ENCODE peak calls at places on chromosomes 1 and 21, in seven cellular contexts. P is astrocyte, U is WTC11, M is lung, A is tibial nerve, E is GM23338, Z is MCF 10A. W is an unnamed sample.

GRCh38 chr1:218828125-218828650 is 345.5 kb upstream of the LYPLAL1 start:
- DNase-seq in U (no peak), P (no peak), A (no peak), E (no peak), M (no peak), Z (no peak), W (no peak)

GRCh38 chr1:110519125-110519810 is at the start of gene KCNA10:
- DNase-seq in M (no peak), Z (no peak), P (no peak), U (no peak), E (no peak), A (no peak), W (peak)

GRCh38 chr1:173341307-173341706 is 134.2 kb upstream of the TNFSF4 start:
- DNase-seq in U (no peak), E (no peak), P (peak), A (no peak), Z (peak), M (no peak), W (peak)

GRCh38 chr1:80417651-80418050 is 1383.1 kb upstream of the ADGRL2 start:
- DNase-seq in P (peak), M (no peak), Z (peak), E (no peak), A (no peak), U (no peak), W (peak)

GRCh38 chr1:89523597-89524368 is 846 bp upstream of the LRRC8B start:
- DNase-seq in M (no peak), P (peak), E (peak), Z (peak), A (no peak), U (peak), W (peak)

GRCh38 chr1:224897928-224898327 is 31.5 kb upstream of the DNAH14 start:
- DNase-seq in U (no peak), M (no peak), P (no peak), E (no peak), Z (no peak), A (no peak), W (no peak)

GRCh38 chr21:30434033-30434631 is 4.1 kb downstream of the KRTAP13-4 start:
- DNase-seq in A (no peak), U (peak), P (no peak), M (no peak), E (peak), Z (peak), W (peak)

GRCh38 chr21:42524341-42525227 is 10.9 kb downstream of the SLC37A1 start:
- DNase-seq in A (peak), M (peak), U (peak), Z (no peak), P (peak), E (peak), W (peak)

DNA sequence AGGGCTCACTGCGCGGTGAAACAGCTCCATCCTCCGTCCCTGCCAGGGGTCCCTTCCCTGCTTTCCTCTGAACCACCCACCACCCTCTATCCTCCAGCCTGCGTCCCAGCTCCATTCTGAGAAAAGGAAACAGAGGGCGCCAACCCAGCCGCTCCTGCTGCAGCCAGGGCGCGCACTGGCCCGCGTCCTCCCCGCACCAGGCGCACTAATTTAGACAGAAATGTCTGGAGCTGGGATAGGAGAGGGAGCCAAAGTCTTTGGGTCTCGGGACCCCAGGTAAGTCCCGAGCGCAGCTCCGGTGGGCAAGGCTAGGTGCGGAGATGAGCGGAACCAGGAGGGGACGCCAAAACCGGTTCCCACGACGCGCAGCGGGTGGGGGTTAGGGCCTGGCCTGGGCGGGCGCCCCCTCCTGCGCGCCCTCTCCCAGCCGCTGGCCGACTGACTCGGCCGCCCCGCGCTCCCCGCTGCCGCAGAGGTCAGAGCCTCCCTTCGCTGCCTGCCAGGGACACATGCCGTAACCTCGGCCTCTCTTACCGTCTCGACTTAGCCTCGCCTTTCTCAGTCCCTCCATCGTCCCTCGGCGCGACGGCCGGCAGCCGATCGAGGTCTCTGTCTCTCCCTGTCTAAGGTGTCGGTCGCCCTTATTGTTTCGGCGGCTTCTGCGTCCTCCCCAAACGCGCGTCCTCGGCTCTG is 2.0 kb downstream of the CAMK2N1 start:
- DNase-seq in P (peak), A (no peak), U (peak), M (no peak), Z (peak), E (peak), W (no peak)
- TF ChIP-seq CTCF in P (no peak), A (no peak), U (no peak), M (no peak), Z (no peak), E (no peak), W (peak)

DNA sequence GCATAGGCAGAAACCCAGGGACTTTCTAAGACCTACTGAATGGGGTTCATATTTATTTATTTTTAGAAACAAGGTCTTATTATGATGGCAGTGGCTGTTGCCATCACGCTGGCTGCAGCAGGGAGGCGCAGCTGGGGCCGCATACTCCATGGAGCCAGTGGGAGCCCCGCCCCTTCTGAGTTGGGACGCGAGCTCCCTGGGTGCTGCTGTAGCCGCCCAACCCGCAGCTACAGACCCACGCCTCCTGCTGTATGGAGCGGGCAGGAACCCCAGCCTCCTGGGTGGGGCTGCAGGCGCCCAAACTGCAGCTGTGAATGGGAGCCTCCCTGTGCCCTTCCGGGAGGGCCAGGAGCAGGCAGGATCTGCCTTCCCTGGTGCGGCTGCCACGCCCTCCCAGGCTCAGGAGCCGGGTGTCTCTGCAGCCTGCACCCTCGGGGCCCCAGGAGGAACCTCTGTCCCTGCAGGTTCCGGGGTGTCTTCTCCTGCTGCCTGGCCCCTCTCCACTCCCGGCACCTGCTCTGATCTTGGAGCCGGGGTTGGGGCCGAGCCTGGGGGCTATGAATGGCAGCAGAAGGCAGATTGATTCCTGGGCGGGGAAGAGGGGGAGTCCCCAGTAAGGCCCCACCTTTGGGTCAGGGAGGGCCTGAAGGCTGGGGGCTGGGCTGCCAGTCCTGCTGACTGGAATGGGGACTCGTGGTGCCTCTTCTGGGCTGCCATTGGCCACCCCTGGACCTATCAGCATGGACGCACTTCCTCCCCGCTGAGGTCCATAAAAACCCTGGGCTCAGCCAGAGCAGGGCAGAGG is 66.5 kb upstream of the LRRN2 start:
- DNase-seq in M (no peak), Z (peak), A (no peak), U (peak), P (no peak), E (peak), W (no peak)
- TF ChIP-seq CTCF in M (no peak), Z (peak), A (no peak), U (no peak), P (no peak), E (no peak), W (no peak)

DNA sequence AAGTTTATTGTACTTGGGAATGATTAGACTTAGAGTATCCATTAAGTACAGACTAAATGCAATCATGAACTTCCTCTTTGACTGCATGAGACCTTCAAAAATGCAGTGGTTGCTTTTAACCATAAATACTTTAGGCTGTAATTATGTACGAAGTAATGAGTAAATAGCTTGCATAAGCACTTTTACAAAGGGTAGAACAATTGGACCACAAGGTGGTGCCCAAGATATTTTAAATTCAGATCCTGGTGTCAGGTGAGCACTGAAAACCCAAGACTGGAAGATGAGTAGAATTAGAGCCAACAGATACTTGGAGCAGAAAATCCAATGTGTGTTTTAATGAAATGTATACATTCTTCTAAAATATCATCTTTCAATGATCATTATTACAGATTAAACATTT is 43.4 kb upstream of the RHOU start:
- DNase-seq in M (no peak), Z (peak), A (no peak), E (peak), U (no peak), P (peak), W (peak)
- TF ChIP-seq CTCF in M (no peak), Z (peak), A (peak), E (peak), U (peak), P (peak), W (peak)

GRCh38 chr1:42692461-42692860 is 10.2 kb downstream of the YBX1 start:
- DNase-seq in M (no peak), P (no peak), U (no peak), Z (no peak), E (peak), A (no peak), W (no peak)

GRCh38 chr1:42689912-42690311 is 7.7 kb downstream of the YBX1 start:
- DNase-seq in A (no peak), P (no peak), U (no peak), Z (peak), E (no peak), M (no peak), W (no peak)

GRCh38 chr1:42691157-42691498 is 8.9 kb downstream of the YBX1 start:
- DNase-seq in Z (no peak), M (no peak), E (no peak), P (no peak), A (no peak), U (no peak), W (no peak)

GRCh38 chr1:42692941-42693340 is 10.7 kb downstream of the YBX1 start:
- DNase-seq in P (no peak), M (no peak), A (no peak), Z (no peak), U (no peak), E (no peak), W (no peak)

DNA sequence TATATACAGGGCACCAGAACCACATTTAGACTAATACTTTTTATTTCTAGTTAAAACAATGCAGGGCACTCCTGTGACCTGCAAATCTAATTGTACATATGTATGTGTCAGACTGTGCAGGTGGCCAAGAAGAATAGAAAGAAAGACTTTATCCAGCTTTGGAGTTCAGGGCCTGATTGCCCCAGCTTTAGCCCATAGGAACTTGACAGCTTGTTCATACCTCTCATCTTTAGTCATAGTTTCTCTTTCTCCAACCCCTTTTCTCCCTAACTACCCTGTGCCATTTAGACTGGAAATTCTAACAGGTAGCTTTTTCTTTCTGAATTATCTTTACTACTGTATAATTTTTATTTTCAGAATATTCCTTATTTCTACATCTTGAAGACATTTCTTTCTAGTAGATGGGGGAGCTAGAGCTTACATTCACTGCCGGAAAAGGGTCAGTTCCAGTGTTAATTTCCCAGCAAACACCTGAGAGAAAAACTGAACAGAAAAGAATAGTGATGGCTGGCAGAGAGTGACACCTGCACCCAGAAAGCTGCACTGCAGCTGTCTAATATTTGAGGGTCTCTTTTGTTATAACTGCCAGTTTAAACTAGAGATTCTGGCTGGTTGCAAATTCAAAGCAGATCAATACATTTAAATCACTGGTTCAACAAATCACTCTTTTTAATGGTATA is 8.4 kb downstream of the YBX1 start:
- DNase-seq in M (no peak), U (no peak), A (no peak), Z (peak), P (no peak), E (no peak), W (no peak)
- TF ChIP-seq CTCF in M (no peak), U (no peak), A (no peak), Z (no peak), P (no peak), E (peak), W (peak)

GRCh38 chr1:23367791-23368561 is 1.7 kb downstream of the ZNF436 start:
- DNase-seq in U (peak), M (peak), P (peak), E (peak), Z (peak), A (peak), W (peak)
- TF ChIP-seq CTCF in U (no peak), M (no peak), P (no peak), E (no peak), Z (no peak), A (peak), W (no peak)

GRCh38 chr1:63004868-63005267 is 220.9 kb downstream of the ATG4C start:
- DNase-seq in E (peak), U (peak), P (no peak), M (no peak), Z (peak), A (no peak), W (peak)
- TF ChIP-seq CTCF in E (peak), U (no peak), P (peak), M (no peak), Z (peak), A (no peak), W (peak)

DNA sequence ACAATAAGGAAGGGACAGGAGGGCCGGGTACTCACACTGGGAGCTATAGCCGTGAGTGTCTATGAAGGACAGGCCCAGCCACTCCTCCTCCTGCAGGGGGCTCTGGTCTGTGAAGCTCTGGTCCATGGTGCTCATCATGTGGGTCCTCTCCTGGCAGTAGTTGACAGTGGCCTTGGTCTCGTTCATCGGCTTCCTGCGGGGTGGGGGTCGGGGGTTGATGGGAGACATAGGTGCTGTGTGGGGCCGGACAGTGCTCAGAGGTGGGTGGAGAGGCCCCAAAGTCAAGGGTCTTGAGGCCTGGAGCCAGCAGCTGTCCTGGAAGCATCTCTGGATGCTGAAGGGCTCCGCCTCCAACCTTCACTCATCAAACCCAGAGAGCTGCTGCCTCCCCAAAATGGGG is 260.4 kb downstream of the PTPRU start:
- DNase-seq in P (no peak), M (no peak), U (no peak), A (no peak), E (no peak), Z (no peak), W (no peak)
- TF ChIP-seq CTCF in P (no peak), M (no peak), U (no peak), A (no peak), E (no peak), Z (no peak), W (no peak)

GRCh38 chr1:154955718-154956513 is at the start of gene PBXIP1:
- DNase-seq in E (peak), Z (peak), P (peak), A (peak), U (peak), M (peak), W (peak)
- TF ChIP-seq CTCF in E (peak), Z (peak), P (peak), A (peak), U (no peak), M (no peak), W (peak)

DNA sequence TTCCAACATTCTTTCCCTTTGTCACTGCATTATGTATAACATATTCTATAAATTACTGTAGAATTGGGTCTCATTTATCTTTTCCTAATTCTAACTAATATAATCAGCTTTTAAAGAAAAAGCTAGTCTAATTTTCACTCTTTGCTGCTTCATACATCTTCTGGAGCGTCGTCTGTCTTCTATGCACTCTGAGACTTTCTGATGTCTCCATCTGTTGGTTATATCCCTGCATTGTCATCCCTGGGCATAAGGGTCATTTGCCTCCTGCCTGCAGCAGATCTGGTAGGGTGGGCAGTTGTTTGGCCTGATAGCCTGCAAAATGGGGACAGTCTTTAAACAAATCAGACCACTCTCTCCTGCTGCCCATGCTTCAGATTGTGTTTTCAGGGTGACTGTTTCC is 40.8 kb upstream of the DYNLT5 start:
- DNase-seq in A (no peak), M (no peak), P (no peak), Z (peak), E (peak), U (no peak), W (peak)
- TF ChIP-seq CTCF in A (no peak), M (no peak), P (no peak), Z (peak), E (peak), U (no peak), W (peak)

DNA sequence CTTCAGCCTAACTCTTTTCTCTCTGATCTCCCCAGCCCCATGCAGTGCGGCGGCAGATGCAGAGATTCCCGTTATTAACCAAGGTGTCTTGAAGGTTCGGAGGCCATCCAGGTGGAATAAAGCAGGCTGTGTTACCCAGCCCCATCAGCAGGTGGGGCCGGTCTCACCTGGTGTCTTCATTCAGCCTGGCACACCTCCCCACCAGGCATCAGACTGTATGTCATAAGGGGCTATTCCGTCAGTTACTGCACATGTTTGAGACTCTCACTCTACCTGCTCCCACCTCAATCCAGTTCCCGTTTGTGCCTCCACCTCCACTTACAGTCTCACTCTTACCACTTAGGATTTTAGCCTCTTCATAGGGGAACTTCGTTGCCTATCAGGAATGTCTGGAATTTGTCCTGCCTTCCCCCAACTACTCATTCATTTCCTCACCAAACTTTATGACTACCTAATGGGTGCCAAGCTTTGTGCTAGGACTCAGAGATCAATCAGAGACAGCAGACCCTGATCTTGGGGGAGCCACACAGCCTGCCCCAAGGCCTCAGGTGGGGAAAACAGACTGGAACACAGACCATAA is 170.2 kb downstream of the PLPP3 start:
- DNase-seq in Z (peak), M (peak), P (no peak), U (peak), E (peak), A (no peak), W (no peak)
- TF ChIP-seq CTCF in Z (peak), M (no peak), P (no peak), U (peak), E (peak), A (no peak), W (peak)

W was measured in choroid plexus epithelial cell.